ENCODE peak calls at places on chromosomes 7 and 10, in eight cellular contexts. C is CD4-positive, CD25-positive, alpha-beta regulatory T cell; A is brain microvascular endothelial cell; D is endodermal cell; O is lung; M is thoracic aorta; Z is aorta; V is colonic mucosa. S is an unnamed sample. For H3K27me3, the result is how much of the 10 kb centered on the place peaks cover.

GRCh38 chr10:116753759-116754158 is 11.4 kb upstream of the HSPA12A start:
- DNase-seq in C (no peak), A (peak), Z (peak), D (no peak), V (no peak), O (no peak), M (peak), S (peak)

GRCh38 chr7:26156454-26157365 is 4.7 kb downstream of the NFE2L3 start:
- DNase-seq in D (no peak), A (peak), O (no peak), V (no peak), C (peak), M (no peak), Z (no peak), S (no peak)

GRCh38 chr10:122504551-122504950 is 43.2 kb downstream of the HTRA1 start:
- DNase-seq in A (peak), Z (peak), D (no peak), O (peak), C (no peak), M (peak), V (peak), S (peak)

GRCh38 chr10:50576245-50576815 is 47.4 kb downstream of the SGMS1 start:
- DNase-seq in M (no peak), C (no peak), A (peak), D (no peak), V (no peak), Z (no peak), O (no peak), S (no peak)

GRCh38 chr10:123399276-123399839 is 245.2 kb downstream of the BUB3 start:
- DNase-seq in O (no peak), D (peak), V (no peak), Z (no peak), A (no peak), C (no peak), M (no peak), S (no peak)

GRCh38 chr10:91643700-91644099 is 10.8 kb upstream of the PPP1R3C start:
- DNase-seq in C (no peak), Z (no peak), V (no peak), M (no peak), A (no peak), O (no peak), D (peak), S (no peak)

GRCh38 chr10:63673246-63673645 is 152.0 kb downstream of the REEP3 start:
- DNase-seq in D (no peak), M (no peak), V (no peak), A (no peak), C (no peak), O (no peak), Z (no peak), S (no peak)

GRCh38 chr7:45575501-45576248 is 1.5 kb downstream of the ADCY1 start:
- DNase-seq in A (no peak), Z (no peak), D (peak), M (no peak), O (no peak), C (no peak), V (no peak), S (peak)

GRCh38 chr10:70906031-70906804 is 17.9 kb upstream of the PCBD1 start:
- DNase-seq in C (no peak), O (no peak), V (no peak), M (no peak), A (no peak), Z (peak), D (no peak), S (no peak)

GRCh38 chr7:107186242-107186641 is 17.4 kb downstream of the HBP1 start:
- DNase-seq in V (no peak), M (no peak), C (no peak), Z (no peak), A (no peak), O (no peak), D (no peak), S (no peak)

GRCh38 chr7:151125835-151126481 is 39.7 kb downstream of the AGAP3 start:
- DNase-seq in D (peak), O (no peak), Z (no peak), M (no peak), C (no peak), A (no peak), V (peak), S (no peak)

GRCh38 chr7:137715101-137715500 is 131.7 kb downstream of the DGKI start:
- DNase-seq in D (no peak), M (no peak), V (no peak), C (no peak), A (no peak), O (no peak), Z (no peak), S (no peak)

GRCh38 chr10:2137549-2138174 is 400.3 kb upstream of the ADARB2 start:
- DNase-seq in Z (no peak), M (no peak), C (no peak), V (no peak), A (no peak), D (peak), O (no peak), S (no peak)

GRCh38 chr10:14481752-14482151 is 151.0 kb upstream of the FRMD4A start:
- DNase-seq in M (no peak), D (no peak), V (no peak), A (no peak), C (no peak), Z (no peak), O (no peak), S (no peak)
- H3K27ac ChIP-seq in M (no peak), D (no peak), V (no peak), A (no peak), C (no peak), Z (no peak), O (no peak), S (no peak)

GRCh38 chr10:131649609-131650008 is 251.2 kb upstream of the PPP2R2D start:
- DNase-seq in C (no peak), Z (no peak), D (no peak), O (no peak), A (no peak), V (no peak), M (no peak), S (no peak)

GRCh38 chr10:131652416-131652815 is 248.4 kb upstream of the PPP2R2D start:
- DNase-seq in D (no peak), C (no peak), A (no peak), O (no peak), V (no peak), M (no peak), Z (no peak), S (no peak)

GRCh38 chr10:131650169-131650705 is 250.6 kb upstream of the PPP2R2D start:
- DNase-seq in A (no peak), O (no peak), M (no peak), C (no peak), V (no peak), Z (no peak), D (no peak), S (no peak)

GRCh38 chr10:131651674-131652093 is 249.1 kb upstream of the PPP2R2D start:
- DNase-seq in A (no peak), Z (no peak), C (no peak), M (no peak), D (peak), O (no peak), V (no peak), S (no peak)

GRCh38 chr10:131650771-131651673 is 249.8 kb upstream of the PPP2R2D start:
- DNase-seq in Z (no peak), C (no peak), O (no peak), D (peak), A (no peak), M (no peak), V (no peak), S (peak)
- H3K27me3 ChIP-seq in Z (under half), C (under half), O (under half), D (under half), A (under half), M (under half), V (under half), S (under half)

GRCh38 chr10:110168601-110169481 is 38.6 kb upstream of the MXI1 start:
- DNase-seq in D (peak), Z (no peak), O (no peak), M (no peak), A (no peak), C (no peak), V (no peak), S (no peak)
- H3K27ac ChIP-seq in D (no peak), Z (no peak), O (no peak), M (no peak), A (no peak), C (no peak), V (no peak), S (no peak)

GRCh38 chr7:51161937-51162336 is 154.7 kb downstream of the COBL start:
- DNase-seq in M (no peak), D (no peak), V (no peak), Z (no peak), O (no peak), A (no peak), C (no peak), S (no peak)

GRCh38 chr7:51162724-51163329 is 153.8 kb downstream of the COBL start:
- DNase-seq in D (peak), Z (peak), O (peak), C (peak), M (peak), A (peak), V (peak), S (peak)

GRCh38 chr7:51160990-51161615 is 155.5 kb downstream of the COBL start:
- DNase-seq in C (peak), Z (peak), V (peak), M (no peak), D (peak), O (peak), A (peak), S (no peak)

GRCh38 chr7:51160411-51160810 is 156.2 kb downstream of the COBL start:
- DNase-seq in C (no peak), O (no peak), V (no peak), A (no peak), M (no peak), D (no peak), Z (no peak), S (no peak)

GRCh38 chr7:51165337-51165736 is 151.3 kb downstream of the COBL start:
- DNase-seq in Z (no peak), M (no peak), V (no peak), D (no peak), O (no peak), C (no peak), A (no peak), S (no peak)
- H3K27me3 ChIP-seq in Z (under half), M (under half), V (under half), D (under half), O (under half), C (under half), A (under half), S (under half)

GRCh38 chr10:85995791-85996190 is 370.8 kb downstream of the GRID1 start:
- DNase-seq in C (peak), D (peak), Z (no peak), V (peak), M (no peak), O (peak), A (peak), S (no peak)
- H3K27ac ChIP-seq in C (no peak), D (no peak), Z (no peak), V (no peak), M (no peak), O (no peak), A (no peak), S (no peak)

GRCh38 chr10:68992721-68993440 is 4.3 kb downstream of the KIFBP start:
- DNase-seq in V (no peak), C (no peak), D (no peak), Z (peak), O (peak), A (peak), M (peak), S (peak)

GRCh38 chr10:68997216-68997615 is 8.6 kb downstream of the KIFBP start:
- DNase-seq in M (no peak), C (no peak), O (no peak), V (no peak), Z (no peak), D (no peak), A (no peak), S (no peak)
- H3K27me3 ChIP-seq in M (under half), C (under half), O (under half), V (under half), Z (under half), D (under half), A (under half), S (under half)

S was measured in tibial artery.